ENCODE peak calls at places on chromosomes 16 and 17, in five cellular contexts. G is HEK293T, A is GM12878, D is H1, C is NT2/D1. K is an unnamed sample.

GRCh38 chr16:11047057-11047456 is 102.7 kb downstream of the CLEC16A start:
- DNase-seq in G (no peak), A (no peak), D (no peak), C (no peak), K (no peak)

GRCh38 chr16:31088459-31089183 is at the start of gene PRSS53:
- DNase-seq in G (no peak), A (no peak), D (no peak), C (no peak), K (no peak)

GRCh38 chr16:69762843-69763556 is 868 bp downstream of the WWP2 start:
- DNase-seq in G (no peak), A (no peak), D (no peak), C (no peak), K (peak)

GRCh38 chr16:1106659-1107058 is 10.6 kb upstream of the C1QTNF8 start:
- DNase-seq in G (no peak), A (no peak), D (no peak), C (no peak), K (no peak)

GRCh38 chr16:22317001-22317530 is 19.9 kb downstream of the POLR3E start:
- DNase-seq in G (no peak), A (no peak), D (no peak), C (no peak), K (no peak)

GRCh38 chr17:20008242-20009051 is 712 bp upstream of the SPECC1 start:
- DNase-seq in G (peak), A (no peak), D (no peak), C (no peak), K (no peak)

GRCh38 chr17:81002013-81002384 is 10.4 kb downstream of the CHMP6 start:
- DNase-seq in G (no peak), A (no peak), D (no peak), C (no peak), K (no peak)

GRCh38 chr17:41420134-41420533 is 4.3 kb downstream of the KRT37 start:
- DNase-seq in G (no peak), A (no peak), D (no peak), C (no peak), K (no peak)

GRCh38 chr16:69522732-69523404 is 42.9 kb upstream of the NFAT5 start:
- DNase-seq in G (peak), A (no peak), D (no peak), C (no peak), K (peak)

GRCh38 chr16:1426734-1427451 is 4.0 kb upstream of the PERCC1 start:
- DNase-seq in G (no peak), A (no peak), D (peak), C (no peak), K (no peak)

GRCh38 chr16:19777061-19777460 is 59.0 kb downstream of the IQCK start:
- DNase-seq in G (no peak), A (no peak), D (no peak), C (no peak), K (no peak)

GRCh38 chr17:40529991-40530390 is 28.6 kb upstream of the TNS4 start:
- DNase-seq in G (no peak), A (no peak), D (no peak), C (no peak), K (no peak)

GRCh38 chr16:75566040-75566888 is at the start of gene GABARAPL2:
- DNase-seq in G (peak), A (no peak), D (peak), C (peak), K (peak)

GRCh38 chr16:5944971-5945370 is 847.4 kb upstream of the EEF2KMT start:
- DNase-seq in G (no peak), A (no peak), D (no peak), C (no peak), K (no peak)

GRCh38 chr17:66241839-66242238 is 12.6 kb upstream of the APOH start:
- DNase-seq in G (no peak), A (no peak), D (no peak), C (no peak), K (no peak)

GRCh38 chr16:10744370-10745030 is 858 bp downstream of the NUBP1 start:
- DNase-seq in G (peak), A (no peak), D (no peak), C (peak), K (no peak)

GRCh38 chr16:26542198-26542597 is 524.5 kb upstream of the C16orf82 start:
- DNase-seq in G (no peak), A (no peak), D (no peak), C (no peak), K (no peak)

GRCh38 chr17:15920758-15921239 is 24.1 kb upstream of the ADORA2B start:
- DNase-seq in G (peak), A (no peak), D (no peak), C (no peak), K (peak)

GRCh38 chr17:80791758-80792284 is 199.8 kb upstream of the CHMP6 start:
- DNase-seq in G (no peak), A (no peak), D (no peak), C (no peak), K (peak)

GRCh38 chr16:52466998-52467397 is 79.9 kb downstream of the TOX3 start:
- DNase-seq in G (no peak), A (no peak), D (no peak), C (no peak), K (no peak)

GRCh38 chr16:23257682-23258081 is 44.4 kb upstream of the SCNN1B start:
- DNase-seq in G (no peak), A (no peak), D (no peak), C (no peak), K (no peak)

GRCh38 chr17:75288784-75289121 is 480 bp downstream of the SLC25A19 start:
- DNase-seq in G (peak), A (no peak), D (peak), C (no peak), K (peak)
- TF ChIP-seq SUZ12 in G (no peak), A (no peak), D (no peak), C (no peak), K (no peak)

DNA sequence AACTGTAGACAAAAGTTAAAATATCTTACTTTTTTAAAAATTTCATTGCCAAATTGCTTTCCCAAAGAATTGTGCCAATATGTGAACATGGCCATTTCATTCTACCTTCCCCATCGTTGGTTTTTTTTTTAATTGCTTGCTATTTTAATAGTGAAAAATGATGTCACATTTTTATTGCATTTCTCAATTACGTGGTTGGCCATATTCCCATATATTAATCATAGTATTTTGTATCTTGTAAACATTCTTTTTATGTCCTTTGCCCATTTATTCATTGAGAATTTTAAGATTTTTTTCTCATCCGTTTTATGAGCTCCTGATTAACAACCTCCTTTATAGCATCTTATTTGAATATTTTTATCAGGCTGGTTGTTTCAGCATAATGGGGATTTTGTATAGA is 7.2 kb downstream of the OMG start:
- DNase-seq in G (no peak), A (no peak), D (no peak), C (no peak), K (no peak)
- TF ChIP-seq SUZ12 in G (no peak), A (no peak), D (no peak), C (no peak), K (no peak)

GRCh38 chr16:67475051-67475450 is 5.9 kb downstream of the ATP6V0D1 start:
- DNase-seq in G (no peak), A (no peak), D (no peak), C (no peak), K (no peak)
- TF ChIP-seq SUZ12 in G (no peak), A (no peak), D (no peak), C (no peak), K (no peak)

GRCh38 chr17:7838291-7839075 is 4.5 kb downstream of the KDM6B start:
- DNase-seq in G (no peak), A (no peak), D (no peak), C (no peak), K (peak)
- TF ChIP-seq SUZ12 in G (no peak), A (no peak), D (no peak), C (no peak), K (no peak)

GRCh38 chr17:4591529-4591928 is 7.2 kb downstream of the SMTNL2 start:
- DNase-seq in G (no peak), A (no peak), D (no peak), C (no peak), K (no peak)
- TF ChIP-seq SUZ12 in G (no peak), A (no peak), D (no peak), C (no peak), K (no peak)

DNA sequence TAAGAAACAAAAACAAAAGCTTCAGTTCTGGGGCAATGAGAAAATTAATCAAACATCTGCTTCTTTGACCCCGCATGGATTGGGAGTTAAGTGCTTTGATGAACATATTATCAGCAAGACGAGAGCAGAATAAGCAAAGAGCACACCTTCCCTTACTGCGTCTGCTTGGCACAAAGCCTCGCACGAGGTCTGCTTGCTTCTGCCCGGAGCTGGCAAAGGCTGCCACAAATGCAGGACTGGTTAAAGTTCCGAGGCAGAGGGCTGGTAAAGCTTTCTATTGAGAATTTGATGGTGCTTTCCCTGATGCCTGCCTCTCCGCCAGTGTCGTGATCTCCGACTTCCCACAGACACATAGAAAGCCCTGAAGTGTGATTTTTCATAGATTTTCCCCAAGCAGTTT is 17.0 kb downstream of the VAT1L start:
- DNase-seq in G (no peak), A (no peak), D (no peak), C (no peak), K (no peak)
- TF ChIP-seq SUZ12 in G (no peak), A (no peak), D (no peak), C (no peak), K (no peak)

GRCh38 chr17:62064029-62064790 is 868 bp downstream of the MED13 start:
- DNase-seq in G (no peak), A (no peak), D (no peak), C (no peak), K (no peak)
- TF ChIP-seq SUZ12 in G (no peak), A (no peak), D (no peak), C (no peak), K (no peak)

DNA sequence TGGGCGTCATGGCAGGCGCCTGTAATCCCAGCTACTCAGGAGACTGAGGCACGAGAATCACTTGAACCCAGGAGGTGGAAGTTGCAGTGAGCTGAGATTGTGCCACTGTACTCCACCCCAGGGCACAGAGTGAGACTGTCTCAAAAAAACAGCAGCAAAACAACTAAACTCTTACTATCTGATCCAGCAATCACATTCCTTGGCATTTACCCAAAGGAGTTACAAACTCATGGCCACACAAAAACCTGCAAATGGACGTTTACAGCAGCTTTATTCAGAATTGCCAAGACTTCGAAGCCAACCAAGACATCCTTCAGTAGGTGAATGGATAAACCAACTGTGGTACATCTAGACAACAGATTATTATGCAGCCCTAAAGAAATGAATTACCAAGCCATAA is 4.0 kb downstream of the SIAH1 start:
- DNase-seq in G (no peak), A (no peak), D (no peak), C (no peak), K (no peak)
- TF ChIP-seq SUZ12 in G (no peak), A (no peak), D (no peak), C (no peak), K (no peak)

GRCh38 chr17:30475206-30475605 is 2.0 kb upstream of the GOSR1 start:
- DNase-seq in G (no peak), A (no peak), D (no peak), C (no peak), K (no peak)

GRCh38 chr17:30477083-30477757 is at the start of gene GOSR1:
- DNase-seq in G (peak), A (peak), D (peak), C (peak), K (peak)

GRCh38 chr17:30482555-30482954 is 5.3 kb downstream of the GOSR1 start:
- DNase-seq in G (no peak), A (no peak), D (no peak), C (no peak), K (no peak)

GRCh38 chr17:30476726-30477082 is 504 bp upstream of the GOSR1 start:
- DNase-seq in G (peak), A (no peak), D (peak), C (no peak), K (peak)

DNA sequence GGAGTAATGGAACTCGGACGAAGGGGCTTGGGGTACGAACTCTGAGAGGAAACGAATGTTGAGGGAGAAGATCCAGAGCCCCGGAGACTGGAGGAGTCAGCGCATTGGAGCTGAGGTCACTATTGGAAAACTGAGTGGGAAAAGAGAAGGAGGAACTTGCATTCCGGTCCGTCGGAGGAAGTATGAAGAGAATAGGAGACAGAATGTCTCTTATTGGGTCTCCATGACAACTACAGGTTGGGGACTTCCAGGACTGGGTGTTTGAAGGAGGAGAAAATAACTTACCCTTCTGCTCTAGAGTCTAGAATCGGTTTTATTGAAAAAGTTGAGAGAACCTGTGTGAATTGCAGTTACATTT is 529 bp downstream of the GOSR1 start:
- DNase-seq in G (no peak), A (no peak), D (no peak), C (no peak), K (peak)
- TF ChIP-seq SUZ12 in G (no peak), A (no peak), D (no peak), C (no peak), K (no peak)

K was measured in HepG2.